ENCODE peak calls at places on chromosomes 6 and 20, in seven cellular contexts. V, H, P, L, A, W and T are unnamed samples.

GRCh38 chr20:19095762-19096161 is 116.7 kb upstream of the SLC24A3 start:
- DNase-seq in V (no peak), H (no peak), P (no peak), L (no peak), A (peak; percentile 70), W (no peak), T (no peak)

GRCh38 chr6:27867051-27867940 is 44.9 kb downstream of the OR2B2 start:
- DNase-seq in V (peak; percentile 78), H (no peak), P (peak; percentile 90), L (peak; percentile 60), A (peak; percentile 86), W (peak; percentile 60), T (peak; percentile 89)

GRCh38 chr6:151546941-151547659 is 53.3 kb downstream of the CCDC170 start:
- DNase-seq in V (no peak), H (no peak), P (no peak), L (no peak), A (no peak), W (no peak), T (no peak)

GRCh38 chr6:4253604-4254211 is 118.3 kb upstream of the ECI2 start:
- DNase-seq in V (peak; percentile 83), H (peak; percentile 10), P (peak; percentile 39), L (no peak), A (no peak), W (no peak), T (no peak)

GRCh38 chr20:45433316-45433715 is 17.4 kb downstream of the PIGT start:
- DNase-seq in V (peak; percentile 75), H (no peak), P (no peak), L (no peak), A (no peak), W (no peak), T (no peak)

GRCh38 chr6:72371473-72371872 is 250.4 kb upstream of the KCNQ5 start:
- DNase-seq in V (no peak), H (no peak), P (no peak), L (no peak), A (no peak), W (no peak), T (no peak)

GRCh38 chr6:16358531-16359138 is 120.2 kb downstream of the GMPR start:
- DNase-seq in V (no peak), H (no peak), P (peak; percentile 66), L (no peak), A (peak; percentile 45), W (no peak), T (no peak)

GRCh38 chr20:17938889-17939619 is 29.5 kb downstream of the SNX5 start:
- DNase-seq in V (peak; percentile 67), H (peak; percentile 22), P (peak; percentile 77), L (peak; percentile 65), A (peak; percentile 86), W (peak; percentile 56), T (no peak)

GRCh38 chr6:165636415-165637048 is 26.5 kb downstream of the PDE10A start:
- DNase-seq in V (peak; percentile 64), H (no peak), P (no peak), L (no peak), A (peak; percentile 42), W (no peak), T (no peak)

GRCh38 chr6:56482525-56482924 is 160.2 kb downstream of the DST start:
- DNase-seq in V (no peak), H (no peak), P (peak; percentile 47), L (no peak), A (no peak), W (no peak), T (no peak)

GRCh38 chr6:106381871-106382270 is 21.4 kb downstream of the CRYBG1 start:
- DNase-seq in V (no peak), H (no peak), P (peak; percentile 22), L (no peak), A (no peak), W (peak; percentile 41), T (no peak)

GRCh38 chr20:58388882-58389323 is at the start of gene VAPB:
- DNase-seq in V (peak; percentile 96), H (peak; percentile 91), P (peak; percentile 95), L (peak; percentile 94), A (peak; percentile 93), W (peak; percentile 97), T (peak; percentile 99)

GRCh38 chr20:4490595-4491280 is 231.0 kb upstream of the PRND start:
- DNase-seq in V (peak; percentile 41), H (no peak), P (no peak), L (no peak), A (no peak), W (no peak), T (no peak)

GRCh38 chr6:144434308-144434990 is 149.3 kb downstream of the UTRN start:
- DNase-seq in V (peak; percentile 88), H (no peak), P (no peak), L (no peak), A (no peak), W (no peak), T (peak; percentile 73)

GRCh38 chr6:163716690-163717089 is 302.2 kb downstream of the QKI start:
- DNase-seq in V (no peak), H (no peak), P (no peak), L (no peak), A (no peak), W (no peak), T (no peak)

GRCh38 chr6:136113736-136114173 is 136.4 kb downstream of the MTFR2 start:
- DNase-seq in V (peak; percentile 93), H (no peak), P (peak; percentile 27), L (peak; percentile 63), A (peak; percentile 46), W (no peak), T (peak; percentile 65)

DNA sequence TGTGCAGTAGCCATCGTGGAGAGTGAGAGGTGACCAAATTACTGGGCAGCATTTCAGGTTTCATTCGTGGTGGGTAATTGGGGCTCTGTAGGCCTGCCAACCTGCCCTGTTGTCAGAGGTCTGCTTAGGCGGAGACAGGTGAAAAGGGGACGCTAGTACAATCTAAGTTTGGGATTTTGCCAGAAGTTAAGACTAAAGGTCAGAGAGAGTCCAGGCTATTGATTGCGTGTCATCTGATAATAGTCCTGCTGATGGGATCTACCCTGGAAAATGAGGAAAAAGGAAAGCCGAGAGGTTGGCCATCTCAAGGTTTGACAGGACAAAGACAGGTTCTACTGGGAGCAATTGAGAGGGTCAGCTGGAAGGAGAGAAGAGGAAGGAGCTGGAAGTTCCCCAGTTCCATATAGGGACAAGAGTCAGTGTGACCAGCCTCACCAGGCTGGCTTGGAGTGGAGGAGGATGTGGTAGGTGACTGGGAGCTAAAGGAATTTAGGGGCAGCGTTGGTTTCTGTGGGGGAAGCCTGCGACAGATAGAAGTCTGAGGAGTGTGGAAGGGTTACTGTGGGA is 10.9 kb downstream of the ARFGEF2 start:
- DNase-seq in V (peak; percentile 44), H (no peak), P (no peak), L (no peak), A (no peak), W (no peak), T (no peak)
- H3K27ac ChIP-seq in V (no peak overlapping the region), H (peak overlapping the region; percentile 11), P (peak overlapping the region; percentile 82), L (no peak overlapping the region), A (no peak overlapping the region), W (no peak overlapping the region), T (no peak overlapping the region)

DNA sequence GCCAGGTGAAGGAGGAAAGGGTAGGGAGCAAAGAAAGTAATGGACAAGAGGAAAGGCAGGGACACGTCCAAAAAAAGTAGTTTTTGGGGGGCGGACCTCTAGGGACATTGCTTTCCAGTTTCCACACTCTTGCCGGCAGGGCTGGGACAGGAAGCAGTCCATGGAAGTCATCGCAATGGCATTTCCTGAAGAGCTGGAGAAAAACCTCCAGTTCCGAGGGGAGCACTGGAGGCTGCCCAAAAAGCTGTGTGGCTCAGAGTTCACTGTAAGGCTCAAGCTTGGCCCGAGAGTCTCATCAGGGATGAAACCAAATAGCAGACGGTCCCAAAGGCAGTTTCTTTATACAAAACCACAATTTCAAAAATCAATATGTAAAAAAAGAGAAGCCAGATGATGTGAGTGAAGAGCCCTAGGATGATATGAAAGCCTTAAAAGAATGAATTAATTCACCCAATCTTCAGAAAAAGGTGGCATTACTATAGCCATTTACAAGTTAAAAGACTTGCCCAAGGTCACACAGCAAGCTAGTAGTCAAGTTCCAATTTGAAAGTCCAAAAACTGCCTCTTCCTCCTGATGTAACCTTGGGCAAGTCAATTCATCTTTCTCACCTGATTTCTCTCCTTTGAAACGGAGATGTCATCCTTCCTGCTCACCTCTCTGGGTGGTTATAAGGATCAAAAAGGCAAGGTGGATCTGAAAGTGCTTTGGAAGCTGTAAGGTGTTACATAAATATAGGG is 9.2 kb downstream of the BCL2L1 start:
- DNase-seq in V (peak; percentile 91), H (peak; percentile 69), P (peak; percentile 44), L (no peak), A (peak; percentile 56), W (peak; percentile 35), T (peak; percentile 94)
- H3K9ac ChIP-seq in V (peak overlapping the region; percentile 85), H (peak overlapping the region; percentile 70), P (peak overlapping the region; percentile 58), L (no peak overlapping the region), A (no peak overlapping the region), W (peak overlapping the region; percentile 69), T (peak overlapping the region; percentile 50)

GRCh38 chr6:14635933-14636599 is 518.5 kb downstream of the CD83 start:
- DNase-seq in V (no peak), H (no peak), P (no peak), L (no peak), A (no peak), W (peak; percentile 67), T (no peak)

GRCh38 chr6:14639983-14640599 is 522.5 kb downstream of the CD83 start:
- DNase-seq in V (peak; percentile 45), H (no peak), P (no peak), L (no peak), A (peak; percentile 81), W (no peak), T (no peak)

GRCh38 chr6:14640631-14641030 is 523.1 kb downstream of the CD83 start:
- DNase-seq in V (no peak), H (no peak), P (no peak), L (no peak), A (no peak), W (no peak), T (no peak)

GRCh38 chr6:14638932-14639875 is 521.6 kb downstream of the CD83 start:
- DNase-seq in V (peak; percentile 60), H (no peak), P (peak; percentile 36), L (peak; percentile 33), A (no peak), W (no peak), T (no peak)

DNA sequence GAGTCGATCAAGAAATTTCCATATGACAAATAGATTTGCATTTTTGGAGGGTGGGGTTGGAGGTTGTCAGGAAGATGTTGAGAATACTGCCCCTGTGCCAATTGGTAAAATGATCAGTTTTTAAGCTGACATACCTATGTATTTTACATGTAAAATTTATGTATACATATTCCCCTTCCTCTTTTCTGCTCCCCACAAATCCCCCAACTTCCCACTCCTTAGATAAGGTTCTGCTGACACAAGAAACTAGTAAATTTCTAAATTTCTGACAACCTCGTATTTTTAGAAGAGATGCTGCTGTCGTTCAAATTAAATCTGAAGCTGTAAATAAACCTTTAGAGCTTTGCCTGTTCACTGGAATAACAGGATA is 521.0 kb downstream of the CD83 start:
- DNase-seq in V (no peak), H (no peak), P (no peak), L (no peak), A (no peak), W (no peak), T (no peak)
- H3K4me1 ChIP-seq in V (peaks cover 10% of the 10 kb centered on the region), H (no peaks in the 10 kb centered on the region), P (peaks cover 4% of the 10 kb centered on the region), L (peaks cover 21% of the 10 kb centered on the region), A (peaks cover 42% of the 10 kb centered on the region), W (peaks cover 39% of the 10 kb centered on the region), T (peaks cover 9% of the 10 kb centered on the region)

DNA sequence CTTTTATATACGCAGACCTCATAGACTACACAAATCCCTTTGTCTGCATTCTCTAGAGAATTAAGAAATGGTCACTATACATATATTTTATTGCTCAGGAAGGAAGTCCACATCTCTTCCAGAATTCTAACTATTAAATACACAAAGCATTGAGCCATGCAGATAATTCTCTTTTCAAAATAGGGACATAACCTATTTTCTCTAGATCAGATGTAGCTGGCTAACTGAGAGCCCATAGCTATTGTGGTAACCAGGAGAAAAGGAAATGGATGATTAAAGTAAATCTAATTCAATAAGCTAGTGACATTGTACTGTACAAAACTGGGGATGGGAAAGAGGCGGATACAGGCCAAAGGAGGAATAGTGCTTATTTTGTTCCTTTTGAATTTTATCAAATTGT is 137.2 kb downstream of the BACH2 start:
- DNase-seq in V (no peak), H (no peak), P (no peak), L (no peak), A (no peak), W (no peak), T (no peak)
- H3K27ac ChIP-seq in V (no peak overlapping the region), H (no peak overlapping the region), P (no peak overlapping the region), L (no peak overlapping the region), A (no peak overlapping the region), W (no peak overlapping the region), T (no peak overlapping the region)